ENCODE peak calls at places on chromosomes 12 and 14, in six cellular contexts. One of them, this sample, is unnamed.

GRCh38 chr12:6345319-6346071 is 3.6 kb upstream of the TNFRSF1A start:
- DNase-seq in foreskin keratinocyte: peak; percentile 66
- DNase-seq in progenitor cell of endocrine pancreas: no peak
- DNase-seq in foreskin fibroblast: peak; percentile 98
- DNase-seq in neural crest cell: no peak
- DNase-seq in GM13977: no peak
- DNase-seq in this sample: no peak

GRCh38 chr12:104569348-104570173 is 112.8 kb downstream of the CHST11 start:
- DNase-seq in foreskin keratinocyte: no peak
- DNase-seq in progenitor cell of endocrine pancreas: no peak
- DNase-seq in foreskin fibroblast: no peak
- DNase-seq in neural crest cell: no peak
- DNase-seq in GM13977: peak; percentile 57
- DNase-seq in this sample: no peak

GRCh38 chr12:126719886-126720666 is 1546.9 kb upstream of the TMEM132C start:
- DNase-seq in foreskin keratinocyte: no peak
- DNase-seq in progenitor cell of endocrine pancreas: no peak
- DNase-seq in foreskin fibroblast: no peak
- DNase-seq in neural crest cell: no peak
- DNase-seq in GM13977: no peak
- DNase-seq in this sample: no peak

GRCh38 chr14:50001146-50001998 is 108.5 kb downstream of the ARF6 start:
- DNase-seq in foreskin keratinocyte: peak; percentile 95
- DNase-seq in progenitor cell of endocrine pancreas: no peak
- DNase-seq in foreskin fibroblast: peak; percentile 85
- DNase-seq in neural crest cell: no peak
- DNase-seq in GM13977: peak; percentile 71
- DNase-seq in this sample: no peak

GRCh38 chr14:95562892-95563685 is 28.2 kb downstream of the GLRX5 start:
- DNase-seq in foreskin keratinocyte: no peak
- DNase-seq in progenitor cell of endocrine pancreas: no peak
- DNase-seq in foreskin fibroblast: no peak
- DNase-seq in neural crest cell: no peak
- DNase-seq in GM13977: no peak
- DNase-seq in this sample: no peak

GRCh38 chr12:108633081-108633533 is 587 bp downstream of the SELPLG start:
- DNase-seq in foreskin keratinocyte: no peak
- DNase-seq in progenitor cell of endocrine pancreas: no peak
- DNase-seq in foreskin fibroblast: no peak
- DNase-seq in neural crest cell: no peak
- DNase-seq in GM13977: no peak
- DNase-seq in this sample: no peak

GRCh38 chr12:32877670-32878459 is 18.7 kb downstream of the PKP2 start:
- DNase-seq in foreskin keratinocyte: no peak
- DNase-seq in progenitor cell of endocrine pancreas: no peak
- DNase-seq in foreskin fibroblast: no peak
- DNase-seq in neural crest cell: no peak
- DNase-seq in GM13977: no peak
- DNase-seq in this sample: no peak

GRCh38 chr12:22860926-22861325 is 236.0 kb downstream of the ETNK1 start:
- DNase-seq in foreskin keratinocyte: no peak
- DNase-seq in progenitor cell of endocrine pancreas: no peak
- DNase-seq in foreskin fibroblast: no peak
- DNase-seq in neural crest cell: no peak
- DNase-seq in GM13977: no peak
- DNase-seq in this sample: no peak

GRCh38 chr14:102545461-102546265 is 36.1 kb upstream of the ANKRD9 start:
- DNase-seq in foreskin keratinocyte: no peak
- DNase-seq in progenitor cell of endocrine pancreas: no peak
- DNase-seq in foreskin fibroblast: peak; percentile 51
- DNase-seq in neural crest cell: no peak
- DNase-seq in GM13977: no peak
- DNase-seq in this sample: no peak

GRCh38 chr14:95392841-95393240 is 73.1 kb upstream of the CLMN start:
- DNase-seq in foreskin keratinocyte: no peak
- DNase-seq in progenitor cell of endocrine pancreas: no peak
- DNase-seq in foreskin fibroblast: no peak
- DNase-seq in neural crest cell: no peak
- DNase-seq in GM13977: no peak
- DNase-seq in this sample: no peak

GRCh38 chr12:98059659-98060343 is 455.6 kb upstream of the TMPO start:
- DNase-seq in foreskin keratinocyte: no peak
- DNase-seq in progenitor cell of endocrine pancreas: no peak
- DNase-seq in foreskin fibroblast: no peak
- DNase-seq in neural crest cell: no peak
- DNase-seq in GM13977: no peak
- DNase-seq in this sample: no peak

GRCh38 chr14:37202265-37202664 is 4.5 kb downstream of the MIPOL1 start:
- DNase-seq in foreskin keratinocyte: peak; percentile 77
- DNase-seq in progenitor cell of endocrine pancreas: no peak
- DNase-seq in foreskin fibroblast: peak; percentile 10
- DNase-seq in neural crest cell: no peak
- DNase-seq in GM13977: no peak
- DNase-seq in this sample: no peak

GRCh38 chr14:70902186-70902585 is 5.1 kb upstream of the PCNX1 start:
- DNase-seq in foreskin keratinocyte: no peak
- DNase-seq in progenitor cell of endocrine pancreas: no peak
- DNase-seq in foreskin fibroblast: no peak
- DNase-seq in neural crest cell: no peak
- DNase-seq in GM13977: no peak
- DNase-seq in this sample: no peak

GRCh38 chr14:86057018-86057667 is 527.2 kb downstream of the FLRT2 start:
- DNase-seq in foreskin keratinocyte: no peak
- DNase-seq in progenitor cell of endocrine pancreas: no peak
- DNase-seq in foreskin fibroblast: no peak
- DNase-seq in neural crest cell: peak; percentile 36
- DNase-seq in GM13977: no peak
- DNase-seq in this sample: no peak

GRCh38 chr14:24372701-24373416 is 4.9 kb downstream of the NFATC4 start:
- DNase-seq in foreskin keratinocyte: no peak
- DNase-seq in progenitor cell of endocrine pancreas: no peak
- DNase-seq in foreskin fibroblast: no peak
- DNase-seq in neural crest cell: no peak
- DNase-seq in GM13977: no peak
- DNase-seq in this sample: no peak

GRCh38 chr12:128353271-128353670 is 86.3 kb downstream of the TMEM132C start:
- DNase-seq in foreskin keratinocyte: no peak
- DNase-seq in progenitor cell of endocrine pancreas: no peak
- DNase-seq in foreskin fibroblast: no peak
- DNase-seq in neural crest cell: no peak
- DNase-seq in GM13977: no peak
- DNase-seq in this sample: no peak

GRCh38 chr14:69631509-69631908 is 20.1 kb downstream of the SUSD6 start:
- DNase-seq in foreskin keratinocyte: no peak
- DNase-seq in progenitor cell of endocrine pancreas: no peak
- DNase-seq in foreskin fibroblast: peak; percentile 34
- DNase-seq in neural crest cell: no peak
- DNase-seq in GM13977: no peak
- DNase-seq in this sample: no peak

GRCh38 chr12:15049456-15050153 is 76.8 kb downstream of the PDE6H start:
- DNase-seq in foreskin keratinocyte: no peak
- DNase-seq in progenitor cell of endocrine pancreas: no peak
- DNase-seq in foreskin fibroblast: no peak
- DNase-seq in neural crest cell: no peak
- DNase-seq in GM13977: no peak
- DNase-seq in this sample: no peak

GRCh38 chr14:95319312-95320075 is at the start of gene CLMN:
- DNase-seq in foreskin keratinocyte: no peak
- DNase-seq in progenitor cell of endocrine pancreas: peak; percentile 43
- DNase-seq in foreskin fibroblast: peak; percentile 15
- DNase-seq in neural crest cell: peak; percentile 27
- DNase-seq in GM13977: peak; percentile 84
- DNase-seq in this sample: no peak

GRCh38 chr14:47346849-47347248 is 328.6 kb downstream of the MDGA2 start:
- DNase-seq in foreskin keratinocyte: no peak
- DNase-seq in progenitor cell of endocrine pancreas: no peak
- DNase-seq in foreskin fibroblast: no peak
- DNase-seq in neural crest cell: no peak
- DNase-seq in GM13977: peak; percentile 4
- DNase-seq in this sample: no peak

GRCh38 chr12:132523576-132524331 is 33.8 kb downstream of the FBRSL1 start:
- DNase-seq in foreskin keratinocyte: no peak
- DNase-seq in progenitor cell of endocrine pancreas: peak; percentile 61
- DNase-seq in foreskin fibroblast: peak; percentile 28
- DNase-seq in neural crest cell: peak; percentile 87
- DNase-seq in GM13977: peak; percentile 95
- DNase-seq in this sample: peak; percentile 90

GRCh38 chr14:95431199-95432145 is 85.0 kb downstream of the SYNE3 start:
- DNase-seq in foreskin keratinocyte: no peak
- DNase-seq in progenitor cell of endocrine pancreas: no peak
- DNase-seq in foreskin fibroblast: no peak
- DNase-seq in neural crest cell: peak; percentile 19
- DNase-seq in GM13977: no peak
- DNase-seq in this sample: no peak

GRCh38 chr12:56719056-56719455 is 6.0 kb downstream of the NACA start:
- DNase-seq in foreskin keratinocyte: no peak
- DNase-seq in progenitor cell of endocrine pancreas: no peak
- DNase-seq in foreskin fibroblast: no peak
- DNase-seq in neural crest cell: no peak
- DNase-seq in GM13977: no peak
- DNase-seq in this sample: no peak

GRCh38 chr12:6383572-6384498 is at the start of gene LTBR:
- DNase-seq in foreskin keratinocyte: peak; percentile 49
- DNase-seq in progenitor cell of endocrine pancreas: peak; percentile 60
- DNase-seq in foreskin fibroblast: peak; percentile 96
- DNase-seq in neural crest cell: no peak
- DNase-seq in GM13977: peak; percentile 48
- DNase-seq in this sample: no peak

GRCh38 chr14:35927727-35928126 is 101.6 kb downstream of the BRMS1L start:
- DNase-seq in foreskin keratinocyte: peak; percentile 22
- DNase-seq in progenitor cell of endocrine pancreas: no peak
- DNase-seq in foreskin fibroblast: no peak
- DNase-seq in neural crest cell: no peak
- DNase-seq in GM13977: no peak
- DNase-seq in this sample: no peak

GRCh38 chr14:61106627-61107147 is 125.6 kb downstream of the SLC38A6 start:
- DNase-seq in foreskin keratinocyte: no peak
- DNase-seq in progenitor cell of endocrine pancreas: no peak
- DNase-seq in foreskin fibroblast: no peak
- DNase-seq in neural crest cell: no peak
- DNase-seq in GM13977: no peak
- DNase-seq in this sample: no peak
- TF ChIP-seq CTCF in foreskin keratinocyte: peak; percentile 53
- TF ChIP-seq CTCF in progenitor cell of endocrine pancreas: no peak
- TF ChIP-seq CTCF in foreskin fibroblast: peak; percentile 9
- TF ChIP-seq CTCF in neural crest cell: no peak
- TF ChIP-seq CTCF in GM13977: peak; percentile 22
- TF ChIP-seq CTCF in this sample: no peak

GRCh38 chr14:74502236-74503019 is 8.9 kb downstream of the ISCA2 start:
- DNase-seq in foreskin keratinocyte: no peak
- DNase-seq in progenitor cell of endocrine pancreas: no peak
- DNase-seq in foreskin fibroblast: no peak
- DNase-seq in neural crest cell: peak; percentile 45
- DNase-seq in GM13977: peak; percentile 57
- DNase-seq in this sample: no peak
- TF ChIP-seq CTCF in foreskin keratinocyte: peak; percentile 62
- TF ChIP-seq CTCF in progenitor cell of endocrine pancreas: peak; percentile 66
- TF ChIP-seq CTCF in foreskin fibroblast: peak; percentile 57
- TF ChIP-seq CTCF in neural crest cell: peak; percentile 62
- TF ChIP-seq CTCF in GM13977: peak; percentile 60
- TF ChIP-seq CTCF in this sample: peak; percentile 62

GRCh38 chr14:105136401-105137322 is 31.9 kb downstream of the JAG2 start:
- DNase-seq in foreskin keratinocyte: no peak
- DNase-seq in progenitor cell of endocrine pancreas: no peak
- DNase-seq in foreskin fibroblast: no peak
- DNase-seq in neural crest cell: no peak
- DNase-seq in GM13977: no peak
- DNase-seq in this sample: no peak

GRCh38 chr14:105135700-105136395 is 32.7 kb downstream of the JAG2 start:
- DNase-seq in foreskin keratinocyte: no peak
- DNase-seq in progenitor cell of endocrine pancreas: no peak
- DNase-seq in foreskin fibroblast: no peak
- DNase-seq in neural crest cell: no peak
- DNase-seq in GM13977: no peak
- DNase-seq in this sample: no peak

GRCh38 chr14:105138021-105138541 is 30.5 kb downstream of the JAG2 start:
- DNase-seq in foreskin keratinocyte: no peak
- DNase-seq in progenitor cell of endocrine pancreas: no peak
- DNase-seq in foreskin fibroblast: no peak
- DNase-seq in neural crest cell: no peak
- DNase-seq in GM13977: no peak
- DNase-seq in this sample: no peak

GRCh38 chr14:105138551-105139111 is 29.9 kb downstream of the JAG2 start:
- DNase-seq in foreskin keratinocyte: no peak
- DNase-seq in progenitor cell of endocrine pancreas: no peak
- DNase-seq in foreskin fibroblast: no peak
- DNase-seq in neural crest cell: no peak
- DNase-seq in GM13977: no peak
- DNase-seq in this sample: no peak

GRCh38 chr14:105137481-105138020 is 31.0 kb downstream of the JAG2 start:
- DNase-seq in foreskin keratinocyte: no peak
- DNase-seq in progenitor cell of endocrine pancreas: no peak
- DNase-seq in foreskin fibroblast: no peak
- DNase-seq in neural crest cell: no peak
- DNase-seq in GM13977: no peak
- DNase-seq in this sample: no peak
- TF ChIP-seq CTCF in foreskin keratinocyte: no peak
- TF ChIP-seq CTCF in progenitor cell of endocrine pancreas: no peak
- TF ChIP-seq CTCF in foreskin fibroblast: no peak
- TF ChIP-seq CTCF in neural crest cell: no peak
- TF ChIP-seq CTCF in GM13977: no peak
- TF ChIP-seq CTCF in this sample: no peak

GRCh38 chr12:79690606-79691298 is at the start of gene PAWR:
- DNase-seq in foreskin keratinocyte: peak; percentile 74
- DNase-seq in progenitor cell of endocrine pancreas: peak; percentile 85
- DNase-seq in foreskin fibroblast: peak; percentile 60
- DNase-seq in neural crest cell: peak; percentile 57
- DNase-seq in GM13977: peak; percentile 93
- DNase-seq in this sample: peak; percentile 91
- TF ChIP-seq CTCF in foreskin keratinocyte: peak; percentile 47
- TF ChIP-seq CTCF in progenitor cell of endocrine pancreas: peak; percentile 35
- TF ChIP-seq CTCF in foreskin fibroblast: no peak
- TF ChIP-seq CTCF in neural crest cell: no peak
- TF ChIP-seq CTCF in GM13977: peak; percentile 64
- TF ChIP-seq CTCF in this sample: peak; percentile 38

This sample was measured in osteocyte.